ENCODE peak calls at places on chromosomes 4 and X, in nine cellular contexts. One of them, this sample, is unnamed.
A peak's percentile ranks its signal among the peaks of the same experiment; 100 is the strongest.

GRCh38 chrX:149996515-149996914 is 58.2 kb upstream of the EOLA2 start:
- DNase-seq in lung: no peak
- DNase-seq in heart right ventricle: no peak
- DNase-seq in keratinocyte: no peak
- DNase-seq in GM23338: no peak
- DNase-seq in CD8-positive, alpha-beta T cell: no peak
- DNase-seq in aorta: no peak
- DNase-seq in Peyer's patch: no peak
- DNase-seq in suprapubic skin: no peak
- DNase-seq in this sample: no peak

GRCh38 chr4:33323393-33323792 is 2603.2 kb downstream of the PCDH7 start:
- DNase-seq in lung: no peak
- DNase-seq in heart right ventricle: no peak
- DNase-seq in keratinocyte: no peak
- DNase-seq in GM23338: no peak
- DNase-seq in CD8-positive, alpha-beta T cell: no peak
- DNase-seq in aorta: no peak
- DNase-seq in Peyer's patch: no peak
- DNase-seq in suprapubic skin: no peak
- DNase-seq in this sample: no peak

GRCh38 chr4:86250616-86251015 is 109.2 kb downstream of the MAPK10 start:
- DNase-seq in lung: no peak
- DNase-seq in heart right ventricle: no peak
- DNase-seq in keratinocyte: no peak
- DNase-seq in GM23338: no peak
- DNase-seq in CD8-positive, alpha-beta T cell: no peak
- DNase-seq in aorta: no peak
- DNase-seq in Peyer's patch: no peak
- DNase-seq in suprapubic skin: no peak
- DNase-seq in this sample: no peak

GRCh38 chr4:65170768-65171514 is 499.3 kb downstream of the EPHA5 start:
- DNase-seq in lung: no peak
- DNase-seq in heart right ventricle: no peak
- DNase-seq in keratinocyte: no peak
- DNase-seq in GM23338: no peak
- DNase-seq in CD8-positive, alpha-beta T cell: no peak
- DNase-seq in aorta: no peak
- DNase-seq in Peyer's patch: no peak
- DNase-seq in suprapubic skin: no peak
- DNase-seq in this sample: no peak

GRCh38 chr4:179596621-179597020 is 2154.4 kb upstream of the AGA start:
- DNase-seq in lung: no peak
- DNase-seq in heart right ventricle: no peak
- DNase-seq in keratinocyte: no peak
- DNase-seq in GM23338: no peak
- DNase-seq in CD8-positive, alpha-beta T cell: no peak
- DNase-seq in aorta: no peak
- DNase-seq in Peyer's patch: no peak
- DNase-seq in suprapubic skin: no peak
- DNase-seq in this sample: no peak

GRCh38 chr4:182917182-182918043 is at the start of gene DCTD:
- DNase-seq in lung: peak; percentile 75
- DNase-seq in heart right ventricle: peak; percentile 84
- DNase-seq in keratinocyte: no peak
- DNase-seq in GM23338: peak; percentile 87
- DNase-seq in CD8-positive, alpha-beta T cell: peak; percentile 75
- DNase-seq in aorta: peak; percentile 93
- DNase-seq in Peyer's patch: peak; percentile 92
- DNase-seq in suprapubic skin: peak; percentile 82
- DNase-seq in this sample: peak; percentile 88

GRCh38 chrX:153533041-153533565 is 15.7 kb downstream of the ATP2B3 start:
- DNase-seq in lung: no peak
- DNase-seq in heart right ventricle: no peak
- DNase-seq in keratinocyte: no peak
- DNase-seq in GM23338: no peak
- DNase-seq in CD8-positive, alpha-beta T cell: no peak
- DNase-seq in aorta: no peak
- DNase-seq in Peyer's patch: no peak
- DNase-seq in suprapubic skin: no peak
- DNase-seq in this sample: no peak

GRCh38 chr4:8837181-8837811 is 34.3 kb downstream of the HMX1 start:
- DNase-seq in lung: no peak
- DNase-seq in heart right ventricle: no peak
- DNase-seq in keratinocyte: no peak
- DNase-seq in GM23338: peak; percentile 43
- DNase-seq in CD8-positive, alpha-beta T cell: no peak
- DNase-seq in aorta: peak; percentile 46
- DNase-seq in Peyer's patch: peak; percentile 36
- DNase-seq in suprapubic skin: peak; percentile 25
- DNase-seq in this sample: peak; percentile 29

GRCh38 chrX:139738581-139738980 is 30.6 kb upstream of the MCF2 start:
- DNase-seq in lung: no peak
- DNase-seq in heart right ventricle: no peak
- DNase-seq in keratinocyte: no peak
- DNase-seq in GM23338: no peak
- DNase-seq in CD8-positive, alpha-beta T cell: no peak
- DNase-seq in aorta: no peak
- DNase-seq in Peyer's patch: no peak
- DNase-seq in suprapubic skin: no peak
- DNase-seq in this sample: no peak

GRCh38 chr4:131459430-131460101 is 1689.5 kb upstream of the PCDH10 start:
- DNase-seq in lung: no peak
- DNase-seq in heart right ventricle: no peak
- DNase-seq in keratinocyte: no peak
- DNase-seq in GM23338: peak; percentile 2
- DNase-seq in CD8-positive, alpha-beta T cell: no peak
- DNase-seq in aorta: no peak
- DNase-seq in Peyer's patch: no peak
- DNase-seq in suprapubic skin: no peak
- DNase-seq in this sample: no peak

GRCh38 chrX:96563663-96564062 is 121.0 kb upstream of the DIAPH2 start:
- DNase-seq in lung: no peak
- DNase-seq in heart right ventricle: no peak
- DNase-seq in keratinocyte: no peak
- DNase-seq in GM23338: no peak
- DNase-seq in CD8-positive, alpha-beta T cell: no peak
- DNase-seq in aorta: no peak
- DNase-seq in Peyer's patch: no peak
- DNase-seq in suprapubic skin: no peak
- DNase-seq in this sample: no peak

GRCh38 chrX:110322603-110323002 is 4.7 kb upstream of the AMMECR1 start:
- DNase-seq in lung: no peak
- DNase-seq in heart right ventricle: no peak
- DNase-seq in keratinocyte: no peak
- DNase-seq in GM23338: no peak
- DNase-seq in CD8-positive, alpha-beta T cell: no peak
- DNase-seq in aorta: no peak
- DNase-seq in Peyer's patch: no peak
- DNase-seq in suprapubic skin: no peak
- DNase-seq in this sample: no peak

GRCh38 chrX:132737743-132738142 is 220.7 kb downstream of the HS6ST2 start:
- DNase-seq in lung: peak; percentile 29
- DNase-seq in heart right ventricle: no peak
- DNase-seq in keratinocyte: no peak
- DNase-seq in GM23338: no peak
- DNase-seq in CD8-positive, alpha-beta T cell: peak; percentile 3
- DNase-seq in aorta: no peak
- DNase-seq in Peyer's patch: no peak
- DNase-seq in suprapubic skin: no peak
- DNase-seq in this sample: peak; percentile 40

GRCh38 chr4:33625762-33626161 is 2618.6 kb downstream of the ARAP2 start:
- DNase-seq in lung: no peak
- DNase-seq in heart right ventricle: no peak
- DNase-seq in keratinocyte: no peak
- DNase-seq in GM23338: peak; percentile 38
- DNase-seq in CD8-positive, alpha-beta T cell: no peak
- DNase-seq in aorta: no peak
- DNase-seq in Peyer's patch: no peak
- DNase-seq in suprapubic skin: no peak
- DNase-seq in this sample: no peak

GRCh38 chr4:54746228-54746627 is 88.5 kb downstream of the KIT start:
- DNase-seq in lung: no peak
- DNase-seq in heart right ventricle: no peak
- DNase-seq in keratinocyte: no peak
- DNase-seq in GM23338: no peak
- DNase-seq in CD8-positive, alpha-beta T cell: no peak
- DNase-seq in aorta: no peak
- DNase-seq in Peyer's patch: no peak
- DNase-seq in suprapubic skin: no peak
- DNase-seq in this sample: no peak

GRCh38 chr4:73019462-73020047 is 50.0 kb downstream of the COX18 start:
- DNase-seq in lung: no peak
- DNase-seq in heart right ventricle: no peak
- DNase-seq in keratinocyte: no peak
- DNase-seq in GM23338: peak; percentile 78
- DNase-seq in CD8-positive, alpha-beta T cell: no peak
- DNase-seq in aorta: no peak
- DNase-seq in Peyer's patch: no peak
- DNase-seq in suprapubic skin: no peak
- DNase-seq in this sample: no peak

GRCh38 chr4:186266699-186267467 is 894 bp downstream of the F11 start:
- DNase-seq in lung: peak; percentile 35
- DNase-seq in heart right ventricle: no peak
- DNase-seq in keratinocyte: no peak
- DNase-seq in GM23338: peak; percentile 80
- DNase-seq in CD8-positive, alpha-beta T cell: no peak
- DNase-seq in aorta: no peak
- DNase-seq in Peyer's patch: no peak
- DNase-seq in suprapubic skin: no peak
- DNase-seq in this sample: no peak

GRCh38 chr4:83281326-83281725 is 3.3 kb downstream of the COQ2 start:
- DNase-seq in lung: no peak
- DNase-seq in heart right ventricle: no peak
- DNase-seq in keratinocyte: no peak
- DNase-seq in GM23338: peak; percentile 2
- DNase-seq in CD8-positive, alpha-beta T cell: no peak
- DNase-seq in aorta: no peak
- DNase-seq in Peyer's patch: no peak
- DNase-seq in suprapubic skin: no peak
- DNase-seq in this sample: no peak
- H3K4me3 ChIP-seq in lung: no peak overlapping the region
- H3K4me3 ChIP-seq in heart right ventricle: no peak overlapping the region
- H3K4me3 ChIP-seq in keratinocyte: no peak overlapping the region
- H3K4me3 ChIP-seq in GM23338: no peak overlapping the region
- H3K4me3 ChIP-seq in CD8-positive, alpha-beta T cell: no peak overlapping the region
- H3K4me3 ChIP-seq in aorta: no peak overlapping the region
- H3K4me3 ChIP-seq in Peyer's patch: no peak overlapping the region
- H3K4me3 ChIP-seq in suprapubic skin: no peak overlapping the region
- H3K4me3 ChIP-seq in this sample: no peak overlapping the region

DNA sequence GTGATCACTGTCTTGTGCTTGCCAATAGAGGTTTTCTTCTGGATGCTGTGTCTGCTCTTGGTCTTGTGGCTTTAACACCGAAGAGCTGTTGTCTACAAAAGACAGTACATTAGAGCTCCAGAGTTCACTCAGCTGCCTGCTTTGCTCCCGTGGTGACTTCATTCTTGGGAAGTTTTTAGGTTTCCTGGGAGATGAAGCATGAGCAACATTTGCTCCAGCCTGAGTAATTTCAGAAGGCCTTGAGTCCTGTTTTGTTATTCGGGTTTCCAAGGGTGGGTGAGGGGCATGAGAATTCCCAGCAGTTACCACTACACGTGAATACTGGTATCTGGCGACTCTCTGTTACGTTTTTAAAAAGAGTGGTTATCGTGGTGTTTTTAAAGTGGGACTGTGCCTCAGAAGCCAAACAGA is 189.2 kb downstream of the SHROOM3 start:
- DNase-seq in lung: peak; percentile 37
- DNase-seq in heart right ventricle: no peak
- DNase-seq in keratinocyte: no peak
- DNase-seq in GM23338: peak; percentile 74
- DNase-seq in CD8-positive, alpha-beta T cell: no peak
- DNase-seq in aorta: peak; percentile 78
- DNase-seq in Peyer's patch: no peak
- DNase-seq in suprapubic skin: no peak
- DNase-seq in this sample: no peak
- H3K27ac ChIP-seq in lung: peak overlapping the region; percentile 10
- H3K27ac ChIP-seq in heart right ventricle: peak overlapping the region; percentile 26
- H3K27ac ChIP-seq in keratinocyte: no peak overlapping the region
- H3K27ac ChIP-seq in GM23338: peak overlapping the region; percentile 40
- H3K27ac ChIP-seq in CD8-positive, alpha-beta T cell: no peak overlapping the region
- H3K27ac ChIP-seq in aorta: peak overlapping the region; percentile 100
- H3K27ac ChIP-seq in Peyer's patch: no peak overlapping the region
- H3K27ac ChIP-seq in suprapubic skin: peak overlapping the region; percentile 32
- H3K27ac ChIP-seq in this sample: no peak overlapping the region

GRCh38 chrX:10237255-10237654 is 80.5 kb downstream of the CLCN4 start:
- DNase-seq in lung: no peak
- DNase-seq in heart right ventricle: no peak
- DNase-seq in keratinocyte: no peak
- DNase-seq in GM23338: no peak
- DNase-seq in CD8-positive, alpha-beta T cell: no peak
- DNase-seq in aorta: no peak
- DNase-seq in Peyer's patch: no peak
- DNase-seq in suprapubic skin: no peak
- DNase-seq in this sample: no peak
- H3K4me1 ChIP-seq in lung: no peaks in the 10 kb centered on the region
- H3K4me1 ChIP-seq in heart right ventricle: no peaks in the 10 kb centered on the region
- H3K4me1 ChIP-seq in keratinocyte: peaks cover 7% of the 10 kb centered on the region
- H3K4me1 ChIP-seq in GM23338: no peaks in the 10 kb centered on the region
- H3K4me1 ChIP-seq in CD8-positive, alpha-beta T cell: no peaks in the 10 kb centered on the region
- H3K4me1 ChIP-seq in aorta: no peaks in the 10 kb centered on the region
- H3K4me1 ChIP-seq in Peyer's patch: no peaks in the 10 kb centered on the region
- H3K4me1 ChIP-seq in suprapubic skin: peaks cover 6% of the 10 kb centered on the region
- H3K4me1 ChIP-seq in this sample: no peaks in the 10 kb centered on the region

GRCh38 chr4:154415313-154415712 is 76.3 kb downstream of the DCHS2 start:
- DNase-seq in lung: no peak
- DNase-seq in heart right ventricle: no peak
- DNase-seq in keratinocyte: no peak
- DNase-seq in GM23338: peak; percentile 51
- DNase-seq in CD8-positive, alpha-beta T cell: no peak
- DNase-seq in aorta: no peak
- DNase-seq in Peyer's patch: no peak
- DNase-seq in suprapubic skin: no peak
- DNase-seq in this sample: no peak

GRCh38 chr4:154417358-154417673 is 74.3 kb downstream of the DCHS2 start:
- DNase-seq in lung: no peak
- DNase-seq in heart right ventricle: no peak
- DNase-seq in keratinocyte: no peak
- DNase-seq in GM23338: no peak
- DNase-seq in CD8-positive, alpha-beta T cell: no peak
- DNase-seq in aorta: no peak
- DNase-seq in Peyer's patch: no peak
- DNase-seq in suprapubic skin: no peak
- DNase-seq in this sample: no peak

GRCh38 chr4:154421618-154422017 is 70.0 kb downstream of the DCHS2 start:
- DNase-seq in lung: no peak
- DNase-seq in heart right ventricle: no peak
- DNase-seq in keratinocyte: no peak
- DNase-seq in GM23338: no peak
- DNase-seq in CD8-positive, alpha-beta T cell: no peak
- DNase-seq in aorta: no peak
- DNase-seq in Peyer's patch: no peak
- DNase-seq in suprapubic skin: no peak
- DNase-seq in this sample: no peak

GRCh38 chr4:154414796-154415195 is 76.8 kb downstream of the DCHS2 start:
- DNase-seq in lung: no peak
- DNase-seq in heart right ventricle: no peak
- DNase-seq in keratinocyte: no peak
- DNase-seq in GM23338: no peak
- DNase-seq in CD8-positive, alpha-beta T cell: no peak
- DNase-seq in aorta: no peak
- DNase-seq in Peyer's patch: no peak
- DNase-seq in suprapubic skin: no peak
- DNase-seq in this sample: no peak

GRCh38 chr4:154416183-154416543 is 75.4 kb downstream of the DCHS2 start:
- DNase-seq in lung: no peak
- DNase-seq in heart right ventricle: peak; percentile 20
- DNase-seq in keratinocyte: no peak
- DNase-seq in GM23338: peak; percentile 76
- DNase-seq in CD8-positive, alpha-beta T cell: no peak
- DNase-seq in aorta: no peak
- DNase-seq in Peyer's patch: no peak
- DNase-seq in suprapubic skin: no peak
- DNase-seq in this sample: no peak
- H3K4me3 ChIP-seq in lung: no peak overlapping the region
- H3K4me3 ChIP-seq in heart right ventricle: peak overlapping the region; percentile 20
- H3K4me3 ChIP-seq in keratinocyte: peak overlapping the region; percentile 57
- H3K4me3 ChIP-seq in GM23338: peak overlapping the region; percentile 67
- H3K4me3 ChIP-seq in CD8-positive, alpha-beta T cell: peak overlapping the region; percentile 8
- H3K4me3 ChIP-seq in aorta: peak overlapping the region; percentile 55
- H3K4me3 ChIP-seq in Peyer's patch: peak overlapping the region; percentile 38
- H3K4me3 ChIP-seq in suprapubic skin: peak overlapping the region; percentile 50
- H3K4me3 ChIP-seq in this sample: no peak overlapping the region

This sample was measured in CD8-positive, alpha-beta memory T cell.